ENCODE peak calls at places on chromosomes 7 and 10, in four cellular contexts. C is stomach, S is AG09309, B is tibial nerve. L is an unnamed sample.

GRCh38 chr7:47471831-47472230 is 110.1 kb downstream of the TNS3 start:
- DNase-seq in S (no peak), C (no peak), B (no peak), L (no peak)

GRCh38 chr10:47360419-47361040 is 12.4 kb downstream of the RBP3 start:
- DNase-seq in S (no peak), C (peak), B (no peak), L (no peak)

GRCh38 chr10:31051703-31052102 is 20.0 kb upstream of the ZNF438 start:
- DNase-seq in C (no peak), B (no peak), S (no peak), L (peak)

GRCh38 chr10:102729090-102730026 is 14.4 kb upstream of the WBP1L start:
- DNase-seq in B (peak), S (no peak), C (peak), L (no peak)

GRCh38 chr10:11823989-11824346 is 812 bp downstream of the PROSER2 start:
- DNase-seq in C (no peak), B (no peak), S (no peak), L (no peak)

GRCh38 chr7:74012842-74013249 is 15.1 kb upstream of the ELN start:
- DNase-seq in S (no peak), B (no peak), C (no peak), L (no peak)

GRCh38 chr7:91598791-91599190 is 281.7 kb downstream of the MTERF1 start:
- DNase-seq in B (no peak), S (no peak), C (no peak), L (no peak)

GRCh38 chr7:155251831-155252230 is 45.8 kb upstream of the INSIG1 start:
- DNase-seq in B (no peak), C (peak), S (no peak), L (no peak)

GRCh38 chr10:77289027-77289501 is 348.5 kb downstream of the KCNMA1 start:
- DNase-seq in B (no peak), C (no peak), S (no peak), L (no peak)

GRCh38 chr10:128457136-128457535 is 330.9 kb upstream of the MKI67 start:
- DNase-seq in B (no peak), S (no peak), C (no peak), L (no peak)

GRCh38 chr10:33229252-33229943 is 105.1 kb downstream of the NRP1 start:
- DNase-seq in S (peak), C (no peak), B (no peak), L (no peak)

GRCh38 chr7:93475811-93476210 is 98.7 kb downstream of the CALCR start:
- DNase-seq in S (no peak), B (no peak), C (no peak), L (no peak)

GRCh38 chr10:43393606-43394360 is 15.2 kb downstream of the HNRNPF start:
- DNase-seq in C (no peak), S (no peak), B (no peak), L (no peak)

GRCh38 chr10:43138757-43139241 is 554 bp downstream of the CSGALNACT2 start:
- DNase-seq in S (no peak), B (no peak), C (no peak), L (no peak)

GRCh38 chr7:157002819-157003421 is 7.5 kb downstream of the MNX1 start:
- DNase-seq in C (no peak), S (no peak), B (no peak), L (no peak)

GRCh38 chr7:81161459-81162075 is 242.7 kb upstream of the SEMA3C start:
- DNase-seq in B (no peak), S (peak), C (no peak), L (peak)

GRCh38 chr10:60549686-60550085 is 160.0 kb upstream of the ANK3 start:
- DNase-seq in B (no peak), C (no peak), S (no peak), L (peak)

GRCh38 chr10:103542764-103543616 is 49.5 kb downstream of the NEURL1 start:
- DNase-seq in C (peak), B (no peak), S (no peak), L (no peak)

GRCh38 chr7:44081266-44081748 is 1.0 kb downstream of the POLM start:
- DNase-seq in C (no peak), B (no peak), S (no peak), L (no peak)

GRCh38 chr10:111347386-111348005 is 270.7 kb downstream of the ADRA2A start:
- DNase-seq in S (no peak), C (peak), B (no peak), L (no peak)

GRCh38 chr7:67724435-67724834 is 727.8 kb downstream of the TYW1 start:
- DNase-seq in S (no peak), B (no peak), C (no peak), L (no peak)

GRCh38 chr7:24291271-24291670 is 7.3 kb downstream of the NPY start:
- DNase-seq in B (no peak), C (no peak), S (no peak), L (no peak)

GRCh38 chr7:30162622-30163124 is 27.9 kb downstream of the MTURN start:
- DNase-seq in C (no peak), S (no peak), B (no peak), L (peak)

GRCh38 chr10:110141747-110142625 is 65.4 kb upstream of the MXI1 start:
- DNase-seq in S (no peak), B (no peak), C (peak), L (no peak)

GRCh38 chr10:118916777-118917176 is 112.7 kb upstream of the NANOS1 start:
- DNase-seq in B (no peak), C (no peak), S (no peak), L (no peak)

GRCh38 chr10:99008106-99008505 is 227.5 kb downstream of the HPSE2 start:
- DNase-seq in C (no peak), B (no peak), S (no peak), L (no peak)

GRCh38 chr10:65861249-65861648 is 1064.6 kb upstream of the LRRTM3 start:
- DNase-seq in B (no peak), S (no peak), C (no peak), L (peak)

GRCh38 chr10:61135276-61135721 is 191.3 kb upstream of the RHOBTB1 start:
- DNase-seq in C (no peak), B (no peak), S (no peak), L (no peak)

GRCh38 chr10:5888352-5888751 is 1.3 kb downstream of the ANKRD16 start:
- DNase-seq in S (no peak), B (no peak), C (no peak), L (no peak)

GRCh38 chr7:31633894-31634494 is 53.0 kb upstream of the PPP1R17 start:
- DNase-seq in S (no peak), B (no peak), C (peak), L (peak)

GRCh38 chr7:55550838-55551537 is 21.3 kb downstream of the VOPP1 start:
- DNase-seq in B (no peak), S (no peak), C (no peak), L (no peak)

GRCh38 chr7:1693419-1693990 is 23.4 kb downstream of the ELFN1 start:
- DNase-seq in B (peak), S (no peak), C (peak), L (no peak)

GRCh38 chr7:155731375-155731774 is 80.9 kb downstream of the SHH start:
- DNase-seq in S (no peak), B (no peak), C (no peak), L (no peak)

GRCh38 chr7:82965088-82966036 is 197.3 kb downstream of the PCLO start:
- DNase-seq in S (no peak), C (no peak), B (no peak), L (peak)
- H3K4me3 ChIP-seq in S (no peak), C (no peak), B (no peak), L (no peak)

DNA sequence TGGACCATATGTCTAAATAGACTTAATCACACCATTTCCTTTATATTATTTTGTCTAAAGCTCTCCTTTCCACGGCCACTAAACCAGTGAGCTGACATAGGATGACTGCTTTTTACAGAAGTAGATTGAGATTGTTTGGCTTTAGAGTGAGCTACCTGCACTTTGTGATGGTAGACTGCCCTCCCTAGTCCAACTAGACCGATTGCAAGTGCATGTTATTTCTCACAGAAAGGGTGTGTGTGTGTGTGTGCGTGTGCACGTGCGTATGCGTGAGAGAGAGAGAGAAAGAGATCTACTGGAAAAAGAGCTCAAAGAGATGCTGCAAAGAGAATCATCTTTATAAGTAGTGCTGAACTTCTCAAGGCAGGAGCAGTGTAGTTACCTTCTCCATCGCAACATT is 60.7 kb downstream of the VCL start:
- DNase-seq in C (no peak), B (no peak), S (no peak), L (no peak)
- TF ChIP-seq CTCF in C (peak), B (no peak), S (no peak), L (peak)

DNA sequence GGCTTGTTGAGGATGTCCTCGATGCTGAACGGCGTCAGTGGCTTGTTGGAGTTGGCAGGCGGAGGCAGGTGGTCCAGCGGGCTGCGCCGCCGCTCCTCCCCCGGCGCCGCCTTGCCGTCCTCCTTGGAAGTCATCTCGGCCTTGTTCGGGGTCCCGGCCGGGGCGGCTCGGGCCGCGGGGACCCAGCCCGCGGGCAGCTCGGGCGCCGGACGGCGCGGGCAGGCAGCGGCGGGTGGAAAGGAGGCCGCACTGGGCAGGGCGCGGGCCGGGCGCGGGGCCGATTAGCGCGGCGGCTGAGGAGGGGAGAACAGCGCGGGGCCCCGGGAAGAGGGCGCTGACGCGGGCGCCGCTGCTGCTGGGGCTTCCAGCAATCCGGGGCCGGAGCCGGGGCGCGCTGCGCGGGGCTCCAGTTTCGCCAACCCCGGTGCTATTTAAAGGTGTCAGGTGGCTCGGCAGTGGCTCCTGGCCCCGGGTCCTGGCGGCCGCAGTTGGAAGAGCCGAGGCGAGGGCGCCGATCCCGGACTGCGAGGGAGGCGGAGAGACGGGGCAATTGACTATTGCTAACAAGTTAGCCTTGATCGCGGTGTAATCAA is 485 bp downstream of the LBX1 start:
- DNase-seq in B (no peak), S (no peak), C (no peak), L (no peak)
- H3K4me3 ChIP-seq in B (no peak), S (no peak), C (peak), L (no peak)

GRCh38 chr10:132240156-132240555 is 53.4 kb downstream of the DPYSL4 start:
- DNase-seq in B (no peak), S (no peak), C (no peak), L (no peak)
- TF ChIP-seq CTCF in B (no peak), S (no peak), C (no peak), L (no peak)

DNA sequence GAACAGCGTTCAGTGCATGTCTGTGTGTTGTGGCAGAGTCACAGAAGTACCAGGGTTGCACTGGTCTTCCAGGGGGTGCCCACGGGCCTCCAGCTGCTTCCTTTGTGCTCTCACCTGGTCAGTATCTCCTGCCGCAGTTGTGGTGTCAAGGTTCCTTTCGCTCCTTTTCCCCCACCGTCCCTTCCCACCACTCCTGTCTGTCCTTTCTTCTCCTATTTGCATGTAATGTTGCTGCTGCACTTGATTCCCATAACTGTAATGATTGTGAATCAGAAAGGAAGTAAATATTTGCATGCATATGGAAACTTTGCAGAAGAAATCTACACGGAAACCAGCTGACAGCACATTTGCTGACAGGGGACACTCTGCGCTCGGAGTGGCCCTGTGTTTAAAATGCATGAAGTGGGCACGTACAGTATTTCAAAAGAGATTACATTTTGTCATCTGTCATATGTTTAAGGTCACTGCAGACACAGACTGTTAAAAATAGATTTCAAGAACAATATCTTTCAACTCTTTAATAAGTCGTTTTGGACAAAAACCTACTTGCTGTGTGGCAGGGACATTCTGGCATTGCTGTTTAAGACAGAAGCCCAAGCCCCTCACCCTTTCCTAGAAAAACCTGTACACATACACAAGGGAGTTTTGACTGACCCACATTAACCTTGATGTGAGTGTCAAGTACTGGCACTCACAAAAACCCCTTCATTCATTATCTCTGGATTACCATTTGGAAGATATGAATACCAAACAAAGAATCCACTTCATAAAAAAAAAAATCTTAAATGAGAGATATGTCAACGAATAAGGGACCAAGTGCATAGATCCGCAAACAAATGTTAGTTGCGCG is 336.7 kb upstream of the KLF6 start:
- DNase-seq in S (no peak), B (no peak), C (peak), L (no peak)
- H3K4me3 ChIP-seq in S (no peak), B (peak), C (no peak), L (no peak)

DNA sequence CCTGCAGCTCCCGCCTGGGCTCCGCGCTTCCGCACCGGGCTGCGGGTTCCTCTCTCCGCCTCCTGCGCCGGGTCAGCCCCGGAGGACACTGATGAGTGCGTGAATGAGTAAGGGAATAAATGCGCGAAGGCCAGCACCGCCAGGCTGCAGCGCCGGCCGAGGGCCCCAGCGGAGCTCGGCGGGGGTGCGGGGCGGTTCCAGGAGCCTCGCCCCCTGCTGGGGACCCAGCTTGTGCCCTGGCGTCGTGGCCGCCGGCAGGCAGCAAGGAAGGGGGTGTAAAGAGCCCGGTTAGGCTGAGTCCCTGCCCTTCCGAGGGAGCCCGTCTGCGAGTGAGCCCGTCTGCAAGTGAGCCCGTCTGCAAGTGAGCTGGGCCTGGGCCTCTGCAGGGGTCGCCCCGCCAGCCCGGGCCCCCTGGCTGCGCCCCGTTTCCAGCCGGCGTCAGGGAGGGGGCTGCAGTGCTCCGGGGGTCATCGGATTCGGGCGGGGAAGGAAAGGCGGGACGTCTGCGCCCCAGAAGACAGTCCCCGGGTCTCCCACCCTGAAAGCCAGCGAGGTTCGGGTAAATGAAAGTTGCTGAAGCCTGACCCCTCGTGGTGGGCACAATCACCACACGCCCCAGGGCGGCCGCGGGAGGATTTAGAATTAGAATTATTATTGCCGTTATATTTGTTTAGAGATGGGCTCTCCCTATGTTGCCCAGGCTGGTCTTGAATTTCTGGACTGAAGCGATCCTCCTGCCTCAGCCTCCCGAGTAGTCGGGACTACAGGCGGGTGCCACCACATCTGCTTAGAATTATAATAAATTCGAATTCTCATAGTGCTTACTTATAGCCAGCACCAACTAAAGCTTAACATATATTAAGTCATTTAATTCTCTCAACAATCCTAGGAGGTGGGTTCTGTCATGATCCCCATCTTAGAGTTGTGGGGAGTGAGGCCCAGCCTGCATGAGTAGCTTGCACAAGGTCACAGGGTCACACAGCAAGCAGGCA is 8.6 kb upstream of the CRYGN start:
- DNase-seq in S (no peak), B (peak), C (peak), L (no peak)
- TF ChIP-seq CTCF in S (peak), B (peak), C (peak), L (peak)

GRCh38 chr7:22551768-22552513 is 52.0 kb upstream of the STEAP1B start:
- DNase-seq in B (no peak), C (no peak), S (no peak), L (no peak)

GRCh38 chr7:22550514-22551010 is 50.6 kb upstream of the STEAP1B start:
- DNase-seq in B (no peak), S (no peak), C (no peak), L (no peak)

GRCh38 chr7:22549051-22549450 is 49.1 kb upstream of the STEAP1B start:
- DNase-seq in B (no peak), C (no peak), S (no peak), L (no peak)

GRCh38 chr7:22548313-22548712 is 48.3 kb upstream of the STEAP1B start:
- DNase-seq in B (no peak), C (no peak), S (no peak), L (no peak)

DNA sequence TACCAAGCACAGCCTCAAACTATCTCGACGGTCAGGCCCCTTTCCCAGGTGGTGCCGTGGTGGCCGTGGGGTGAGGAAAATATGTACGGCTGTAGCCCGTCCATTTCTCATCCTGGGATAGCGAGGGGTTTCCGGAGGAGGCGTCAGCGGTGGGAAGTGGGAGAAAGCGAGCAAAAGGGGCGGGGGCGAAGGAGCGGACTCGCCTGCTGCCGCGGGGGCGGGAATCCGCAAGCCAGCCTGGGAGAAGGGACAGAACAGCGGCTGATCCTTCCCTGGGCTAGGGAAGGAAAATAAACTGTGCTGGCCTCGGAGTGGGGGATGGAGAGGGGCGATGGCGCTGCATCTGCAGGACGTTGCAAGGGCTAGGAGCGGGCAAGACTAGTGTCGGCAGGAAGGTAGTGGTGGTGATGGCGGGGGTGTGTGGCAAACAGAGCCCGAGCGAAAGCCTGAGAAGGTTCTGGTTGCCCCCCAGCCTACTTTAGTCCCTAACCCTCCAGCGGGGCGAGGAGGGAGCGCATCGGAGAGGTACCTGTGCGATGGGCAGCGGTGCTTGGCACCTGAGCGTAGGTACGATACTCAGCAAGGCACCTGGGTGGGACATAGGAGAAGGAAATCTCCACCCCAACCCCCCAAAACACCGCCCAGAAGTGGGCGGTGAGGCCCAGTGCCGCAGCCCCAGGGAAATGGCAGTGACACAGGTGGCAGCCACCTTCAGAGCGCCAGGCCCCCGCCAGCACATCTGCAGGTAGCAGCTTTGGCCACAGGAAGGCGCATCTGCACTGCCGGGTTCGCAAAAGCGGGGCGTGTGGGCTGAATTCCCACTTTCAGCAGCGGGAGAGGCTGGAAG is 49.9 kb upstream of the STEAP1B start:
- DNase-seq in B (no peak), S (no peak), C (no peak), L (no peak)
- H3K4me3 ChIP-seq in B (peak), S (peak), C (peak), L (peak)

GRCh38 chr10:73246783-73247508 is at the start of gene DNAJC9:
- DNase-seq in C (peak), B (peak), S (peak), L (no peak)
- TF ChIP-seq CTCF in C (peak), B (no peak), S (no peak), L (no peak)

GRCh38 chr7:3558410-3558809 is 257.4 kb downstream of the SDK1 start:
- DNase-seq in B (no peak), S (no peak), C (no peak), L (no peak)
- H3K4me3 ChIP-seq in B (no peak), S (no peak), C (no peak), L (no peak)

DNA sequence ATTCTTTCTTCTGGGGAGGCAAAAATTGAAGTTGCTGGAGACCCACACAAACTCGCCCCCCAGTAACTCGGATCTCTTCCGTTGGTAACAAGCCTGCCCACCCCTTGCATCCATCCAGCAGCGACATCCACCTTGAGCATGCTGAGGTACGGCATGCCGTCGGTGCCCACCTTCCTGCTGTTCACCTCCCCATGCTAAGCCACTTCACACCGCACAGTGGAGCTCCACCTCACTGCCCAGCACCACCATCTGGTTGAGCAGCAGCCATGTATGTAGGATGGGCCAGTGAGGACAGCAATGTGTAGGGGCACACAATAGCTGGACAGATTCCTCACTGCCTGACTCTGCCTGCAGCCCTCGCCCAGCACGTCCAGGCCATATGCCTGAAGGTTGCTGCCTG is 138.1 kb upstream of the ZNF92 start:
- DNase-seq in C (no peak), S (no peak), B (no peak), L (no peak)
- TF ChIP-seq CTCF in C (no peak), S (no peak), B (no peak), L (no peak)